ENCODE peak calls at places on chromosomes 2 and 18, in nine cellular contexts. G is colonic mucosa; P is BE2C; S is CD8-positive, alpha-beta T cell; L is endothelial cell of umbilical vein; O is body of pancreas; R is prostate gland; D is ascending aorta; W is gastrocnemius medialis. Z is an unnamed sample. For H3K4me1, the result is how much of the 10 kb centered on the place peaks cover.

GRCh38 chr2:210617732-210618330 is 61.4 kb downstream of the CPS1 start:
- DNase-seq in L (peak), P (peak), O (peak), D (no peak), R (no peak), S (no peak), G (peak), W (no peak), Z (no peak)

GRCh38 chr2:111221701-111222100 is 101.0 kb downstream of the BCL2L11 start:
- DNase-seq in P (no peak), G (no peak), R (no peak), D (no peak), O (no peak), L (no peak), S (no peak), W (no peak), Z (no peak)

GRCh38 chr2:127358044-127358443 is 29.7 kb downstream of the MAP3K2 start:
- DNase-seq in O (no peak), D (no peak), L (no peak), P (no peak), G (no peak), W (no peak), S (no peak), R (no peak), Z (no peak)

GRCh38 chr2:12666445-12666844 is 50.3 kb upstream of the TRIB2 start:
- DNase-seq in D (no peak), S (no peak), W (no peak), L (no peak), R (no peak), O (no peak), P (no peak), G (no peak), Z (no peak)

GRCh38 chr2:200130762-200131166 is 175.4 kb downstream of the MAIP1 start:
- DNase-seq in S (no peak), W (no peak), R (no peak), O (no peak), D (no peak), G (no peak), P (no peak), L (no peak), Z (no peak)

GRCh38 chr2:201969241-201969937 is 64.3 kb upstream of the FZD7 start:
- DNase-seq in O (no peak), W (no peak), P (peak), G (no peak), D (no peak), L (no peak), R (no peak), S (no peak), Z (no peak)

GRCh38 chr18:71398530-71398929 is 1109.7 kb downstream of the SOCS6 start:
- DNase-seq in R (no peak), L (peak), P (peak), D (no peak), W (no peak), O (no peak), G (no peak), S (no peak), Z (no peak)

GRCh38 chr2:2804528-2804927 is 473.5 kb upstream of the MYT1L start:
- DNase-seq in L (no peak), R (no peak), S (no peak), O (no peak), W (no peak), P (no peak), D (no peak), G (no peak), Z (no peak)

GRCh38 chr2:197079832-197080555 is 153.5 kb upstream of the PGAP1 start:
- DNase-seq in S (no peak), O (no peak), G (no peak), P (peak), R (no peak), D (no peak), L (peak), W (no peak), Z (no peak)

GRCh38 chr2:222872551-222872950 is 11.7 kb downstream of the ACSL3 start:
- DNase-seq in L (no peak), D (no peak), G (no peak), R (no peak), W (no peak), S (no peak), O (no peak), P (no peak), Z (no peak)

GRCh38 chr2:20579866-20580265 is 71.0 kb downstream of the HS1BP3 start:
- DNase-seq in W (no peak), O (no peak), L (no peak), R (no peak), G (no peak), P (no peak), S (no peak), D (no peak), Z (no peak)

GRCh38 chr2:119699016-119699606 is 20.1 kb downstream of the TMEM177 start:
- DNase-seq in D (no peak), P (no peak), L (peak), S (no peak), G (no peak), R (no peak), W (no peak), O (no peak), Z (no peak)

GRCh38 chr2:207490441-207490840 is 39.3 kb upstream of the CREB1 start:
- DNase-seq in P (no peak), G (no peak), O (no peak), R (no peak), W (no peak), L (no peak), S (no peak), D (no peak), Z (no peak)

GRCh38 chr2:220101902-220102301 is 474.5 kb downstream of the SLC4A3 start:
- DNase-seq in D (no peak), O (no peak), L (no peak), G (no peak), S (no peak), R (no peak), W (no peak), P (no peak), Z (no peak)

GRCh38 chr2:238313991-238314350 is 6.3 kb upstream of the TRAF3IP1 start:
- DNase-seq in D (no peak), R (no peak), S (no peak), G (no peak), W (no peak), O (no peak), L (no peak), P (no peak), Z (no peak)

GRCh38 chr2:109351164-109351756 is 222.3 kb downstream of the SH3RF3 start:
- DNase-seq in L (peak), G (no peak), W (peak), S (no peak), D (peak), O (peak), R (peak), P (no peak), Z (peak)

GRCh38 chr2:221144909-221145308 is 427.2 kb downstream of the EPHA4 start:
- DNase-seq in P (no peak), L (no peak), O (no peak), S (no peak), W (no peak), R (no peak), G (no peak), D (no peak), Z (no peak)

GRCh38 chr2:113407446-113408099 is 29.9 kb upstream of the ZNG1B start:
- DNase-seq in P (no peak), S (no peak), W (no peak), R (no peak), G (no peak), O (no peak), L (no peak), D (no peak), Z (no peak)

GRCh38 chr18:69957071-69957620 is 9.5 kb upstream of the CD226 start:
- DNase-seq in D (no peak), O (no peak), G (no peak), R (no peak), W (no peak), P (no peak), S (no peak), L (no peak), Z (no peak)

GRCh38 chr18:48954837-48955527 is 4.2 kb upstream of the SMAD7 start:
- DNase-seq in L (no peak), D (no peak), R (peak), G (no peak), S (no peak), P (no peak), W (no peak), O (no peak), Z (no peak)

GRCh38 chr2:123953848-123954247 is 71.2 kb upstream of the CNTNAP5 start:
- DNase-seq in L (no peak), R (no peak), P (peak), D (no peak), S (no peak), G (no peak), W (no peak), O (no peak), Z (no peak)

GRCh38 chr2:64186698-64187605 is 42.7 kb upstream of the PELI1 start:
- DNase-seq in D (no peak), P (no peak), S (no peak), L (no peak), W (no peak), R (no peak), G (no peak), O (no peak), Z (no peak)

GRCh38 chr18:8080092-8080491 is 513.0 kb downstream of the PTPRM start:
- DNase-seq in R (peak), S (no peak), G (no peak), P (no peak), D (no peak), O (no peak), W (no peak), L (no peak), Z (no peak)

GRCh38 chr2:105751272-105751671 is 6.6 kb downstream of the NCK2 start:
- DNase-seq in O (no peak), L (no peak), P (no peak), W (no peak), D (no peak), S (no peak), G (no peak), R (no peak), Z (no peak)
- H3K4me1 ChIP-seq in O (half or more), L (under half), P (under half), W (half or more), D (under half), S (half or more), G (under half), R (under half), Z (half or more)

GRCh38 chr2:32627441-32627900 is 379 bp upstream of the TTC27 start:
- DNase-seq in L (no peak), R (peak), G (peak), P (peak), O (peak), S (peak), D (no peak), W (no peak), Z (no peak)
- TF ChIP-seq CTCF in L (peak), R (no peak), G (no peak), P (no peak), O (peak), S (no peak), D (peak), W (peak), Z (peak)

DNA sequence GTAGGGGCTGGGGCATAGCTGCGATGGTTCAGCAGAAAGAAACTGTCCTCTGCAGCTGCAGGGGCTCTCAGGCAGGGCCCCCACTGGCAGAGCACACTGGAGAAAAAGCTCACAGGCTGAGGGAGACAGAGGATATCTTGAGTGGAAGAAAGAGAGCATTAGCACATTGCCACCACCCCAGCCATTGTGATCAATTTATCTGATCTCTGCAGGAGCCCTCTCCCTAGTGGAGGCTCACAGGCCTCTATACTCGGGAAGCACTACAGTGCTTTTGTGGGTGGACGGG is 801 bp upstream of the SFTPB start:
- DNase-seq in R (no peak), P (no peak), G (no peak), S (no peak), W (no peak), L (no peak), D (no peak), O (no peak), Z (no peak)
- H3K4me1 ChIP-seq in R (under half), P (under half), G (under half), S (under half), W (under half), L (under half), D (under half), O (under half), Z (under half)

DNA sequence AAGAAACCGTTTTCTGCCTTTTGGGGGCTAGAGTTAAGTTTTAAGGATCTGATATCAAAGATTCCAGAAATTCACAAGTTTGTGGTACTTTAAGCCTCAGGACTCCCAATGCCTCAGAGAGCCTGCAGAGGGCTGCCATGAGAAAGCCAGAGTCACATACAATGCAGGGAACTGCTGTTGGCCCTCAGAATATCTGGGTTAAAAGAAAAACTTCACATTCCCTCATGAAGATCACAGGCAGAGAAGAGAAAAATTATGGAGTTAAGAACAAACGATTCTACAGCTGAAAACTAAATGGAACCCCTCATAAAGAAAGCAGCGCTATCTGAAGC is 39.5 kb downstream of the HDAC4 start:
- DNase-seq in W (no peak), D (no peak), R (no peak), O (no peak), G (no peak), P (no peak), L (no peak), S (no peak), Z (no peak)
- TF ChIP-seq CTCF in W (no peak), D (no peak), R (no peak), O (no peak), G (no peak), P (peak), L (no peak), S (no peak), Z (no peak)

DNA sequence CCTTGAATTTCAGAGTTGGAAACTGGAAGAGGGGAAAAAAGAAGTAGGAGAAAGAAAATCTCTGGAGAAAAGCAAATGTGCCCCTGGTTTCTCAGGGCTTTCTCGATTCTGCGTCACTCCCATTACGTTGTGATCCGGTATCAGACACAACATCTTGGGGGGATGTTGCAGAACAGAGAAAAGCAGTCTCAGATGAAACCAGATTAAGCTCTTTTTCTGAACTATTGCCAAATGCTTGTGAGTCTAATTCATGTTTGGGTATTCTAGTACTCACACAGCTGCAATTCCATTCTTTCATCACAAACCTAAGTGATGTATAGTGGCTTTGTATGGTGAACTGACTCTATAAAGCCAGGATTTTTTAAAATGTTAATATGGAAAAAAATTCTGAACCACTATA is 233.2 kb downstream of the TCF4 start:
- DNase-seq in O (no peak), G (no peak), D (no peak), R (no peak), S (no peak), W (no peak), P (no peak), L (no peak), Z (no peak)
- H3K4me1 ChIP-seq in O (under half), G (under half), D (under half), R (under half), S (under half), W (under half), P (under half), L (under half), Z (under half)

GRCh38 chr2:101793277-101793969 is 95.9 kb downstream of the MAP4K4 start:
- DNase-seq in O (no peak), S (no peak), P (peak), W (no peak), D (no peak), L (no peak), G (no peak), R (no peak), Z (no peak)
- TF ChIP-seq CTCF in O (no peak), S (no peak), P (peak), W (no peak), D (no peak), L (peak), G (no peak), R (no peak), Z (no peak)

DNA sequence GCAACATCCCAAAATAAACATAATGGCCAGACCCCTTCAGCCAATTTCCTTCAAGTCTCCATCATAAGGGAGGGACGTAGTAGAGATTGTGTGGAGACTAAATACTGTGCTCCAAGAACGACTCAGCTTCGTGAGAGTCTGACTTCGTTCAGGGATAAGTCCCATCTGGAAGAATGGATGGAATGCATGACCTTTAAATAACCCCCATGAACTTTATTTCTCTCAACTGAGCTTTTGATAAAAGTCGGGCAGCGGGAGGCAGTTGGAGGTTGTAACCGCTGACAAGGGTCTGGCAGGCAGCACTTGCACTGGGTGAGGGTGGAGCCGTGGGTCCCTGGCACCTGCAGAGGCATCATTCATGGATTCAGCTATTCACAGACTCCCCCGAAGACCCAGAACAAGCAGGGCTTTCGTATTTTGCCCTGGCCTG is 115.9 kb downstream of the ZFP36L2 start:
- DNase-seq in G (no peak), S (no peak), O (peak), W (no peak), P (no peak), R (no peak), D (no peak), L (no peak), Z (no peak)
- H3K4me1 ChIP-seq in G (under half), S (under half), O (under half), W (under half), P (under half), R (under half), D (under half), L (under half), Z (under half)

GRCh38 chr2:74760875-74761630 is 72.9 kb upstream of the HK2 start:
- DNase-seq in S (no peak), L (no peak), G (no peak), D (no peak), O (no peak), W (no peak), P (no peak), R (no peak), Z (no peak)

GRCh38 chr2:74764429-74765272 is 69.3 kb upstream of the HK2 start:
- DNase-seq in P (no peak), R (no peak), G (no peak), O (no peak), W (no peak), S (no peak), L (peak), D (no peak), Z (no peak)

GRCh38 chr2:74759991-74760390 is 73.9 kb upstream of the HK2 start:
- DNase-seq in O (no peak), S (no peak), L (no peak), D (no peak), P (no peak), W (no peak), G (no peak), R (no peak), Z (no peak)

GRCh38 chr2:74763962-74764428 is 69.9 kb upstream of the HK2 start:
- DNase-seq in P (no peak), W (no peak), O (no peak), G (no peak), S (no peak), D (no peak), R (no peak), L (no peak), Z (no peak)

DNA sequence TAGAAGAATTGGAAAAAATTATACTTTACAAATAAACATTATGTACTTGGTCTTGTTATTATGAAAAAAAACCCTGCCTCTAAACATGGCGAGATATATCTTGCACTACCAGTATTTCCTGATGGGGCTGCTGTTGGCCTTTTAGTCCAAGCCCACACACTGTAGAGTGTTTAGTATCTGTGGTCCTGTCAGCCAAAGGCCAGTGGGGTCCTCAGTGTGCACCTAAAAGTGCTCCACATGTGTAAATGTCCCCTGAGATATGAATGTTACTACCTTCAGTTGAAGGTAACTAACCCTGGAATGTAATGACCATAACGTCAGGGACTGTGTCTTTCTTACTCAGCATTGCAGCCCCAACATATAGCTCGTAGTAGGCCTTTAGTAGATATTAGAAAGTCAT is 71.1 kb upstream of the HK2 start:
- DNase-seq in D (no peak), G (no peak), R (no peak), L (no peak), W (no peak), P (peak), O (no peak), S (no peak), Z (no peak)
- TF ChIP-seq CTCF in D (no peak), G (no peak), R (no peak), L (no peak), W (no peak), P (peak), O (no peak), S (no peak), Z (no peak)

Z was measured in thoracic aorta.